ENCODE peak calls at places on chromosomes 7 and 10, in nine cellular contexts. K, P, V, Q, W, G, B, X and D are unnamed samples.
A peak's percentile ranks its signal among the peaks of the same experiment; 100 is the strongest.

GRCh38 chr7:26022578-26022977 is 129.4 kb upstream of the NFE2L3 start:
- DNase-seq in K (no peak), P (no peak), V (no peak), Q (no peak), W (no peak), G (no peak), B (no peak), X (no peak), D (no peak)

GRCh38 chr7:1749351-1749863 is 79.3 kb downstream of the ELFN1 start:
- DNase-seq in K (no peak), P (no peak), V (no peak), Q (no peak), W (no peak), G (no peak), B (no peak), X (no peak), D (no peak)

GRCh38 chr7:27154369-27154768 is 2.0 kb upstream of the HOXA3 start:
- DNase-seq in K (no peak), P (no peak), V (no peak), Q (no peak), W (no peak), G (no peak), B (no peak), X (no peak), D (no peak)

GRCh38 chr7:24882989-24883631 is 96.9 kb downstream of the OSBPL3 start:
- DNase-seq in K (no peak), P (no peak), V (no peak), Q (no peak), W (peak; percentile 76), G (peak; percentile 72), B (peak; percentile 65), X (no peak), D (peak; percentile 83)

GRCh38 chr10:121524138-121524817 is 74.0 kb downstream of the FGFR2 start:
- DNase-seq in K (no peak), P (no peak), V (no peak), Q (no peak), W (no peak), G (no peak), B (no peak), X (no peak), D (no peak)

GRCh38 chr7:27602766-27603165 is 59.9 kb downstream of the HIBADH start:
- DNase-seq in K (no peak), P (no peak), V (no peak), Q (no peak), W (no peak), G (no peak), B (no peak), X (no peak), D (no peak)

GRCh38 chr7:93249749-93250148 is 17.6 kb downstream of the VPS50 start:
- DNase-seq in K (no peak), P (no peak), V (no peak), Q (no peak), W (peak; percentile 14), G (no peak), B (no peak), X (no peak), D (no peak)

GRCh38 chr7:28536259-28536658 is 123.9 kb downstream of the CREB5 start:
- DNase-seq in K (no peak), P (no peak), V (no peak), Q (no peak), W (peak; percentile 77), G (peak; percentile 17), B (peak; percentile 24), X (no peak), D (no peak)

GRCh38 chr10:101772895-101773761 is 2.8 kb downstream of the FGF8 start:
- DNase-seq in K (no peak), P (no peak), V (no peak), Q (no peak), W (no peak), G (no peak), B (no peak), X (no peak), D (no peak)

GRCh38 chr10:44205072-44205471 is 179.8 kb downstream of the CXCL12 start:
- DNase-seq in K (no peak), P (no peak), V (no peak), Q (no peak), W (no peak), G (no peak), B (no peak), X (no peak), D (no peak)

GRCh38 chr10:75407296-75407715 is 5.7 kb upstream of the ZNF503 start:
- DNase-seq in K (no peak), P (peak; percentile 43), V (no peak), Q (no peak), W (peak; percentile 37), G (no peak), B (no peak), X (no peak), D (no peak)

GRCh38 chr10:129774082-129774735 is 189.9 kb downstream of the EBF3 start:
- DNase-seq in K (no peak), P (no peak), V (no peak), Q (no peak), W (no peak), G (no peak), B (no peak), X (no peak), D (no peak)

GRCh38 chr10:38007551-38007950 is 2.9 kb upstream of the ZNF33A start:
- DNase-seq in K (no peak), P (no peak), V (no peak), Q (no peak), W (no peak), G (no peak), B (no peak), X (no peak), D (no peak)

GRCh38 chr10:95906675-95907453 is 911 bp upstream of the CC2D2B start:
- DNase-seq in K (peak; percentile 24), P (peak; percentile 41), V (no peak), Q (peak; percentile 59), W (peak; percentile 61), G (peak; percentile 22), B (peak; percentile 60), X (peak; percentile 30), D (peak; percentile 60)

GRCh38 chr10:125689955-125690569 is 7.1 kb upstream of the TEX36 start:
- DNase-seq in K (no peak), P (no peak), V (no peak), Q (no peak), W (no peak), G (no peak), B (no peak), X (no peak), D (no peak)

GRCh38 chr7:34530211-34530610 is 127.8 kb upstream of the NPSR1 start:
- DNase-seq in K (no peak), P (no peak), V (no peak), Q (no peak), W (peak; percentile 47), G (no peak), B (no peak), X (no peak), D (no peak)

GRCh38 chr7:69654381-69654780 is 56.1 kb downstream of the AUTS2 start:
- DNase-seq in K (no peak), P (peak; percentile 45), V (no peak), Q (no peak), W (no peak), G (no peak), B (no peak), X (no peak), D (no peak)

GRCh38 chr7:87361320-87361719 is 15.9 kb downstream of the CROT start:
- DNase-seq in K (no peak), P (no peak), V (no peak), Q (no peak), W (no peak), G (no peak), B (no peak), X (no peak), D (no peak)

GRCh38 chr7:96126382-96126781 is 195.5 kb downstream of the SLC25A13 start:
- DNase-seq in K (no peak), P (no peak), V (no peak), Q (no peak), W (peak; percentile 47), G (no peak), B (no peak), X (no peak), D (no peak)

GRCh38 chr10:82908751-82909150 is 1033.8 kb downstream of the NRG3 start:
- DNase-seq in K (no peak), P (no peak), V (no peak), Q (no peak), W (no peak), G (no peak), B (no peak), X (no peak), D (no peak)

GRCh38 chr10:97852277-97852676 is 2.6 kb downstream of the GOLGA7B start:
- DNase-seq in K (no peak), P (no peak), V (no peak), Q (no peak), W (no peak), G (no peak), B (no peak), X (no peak), D (no peak)

GRCh38 chr10:21334891-21335696 is 190.4 kb downstream of the SKIDA1 start:
- DNase-seq in K (peak; percentile 79), P (peak; percentile 52), V (no peak), Q (peak; percentile 57), W (peak; percentile 92), G (peak; percentile 72), B (peak; percentile 80), X (no peak), D (no peak)

GRCh38 chr10:120514035-120514620 is 57.1 kb downstream of the PLPP4 start:
- DNase-seq in K (no peak), P (no peak), V (no peak), Q (no peak), W (peak; percentile 37), G (no peak), B (no peak), X (no peak), D (peak; percentile 70)

GRCh38 chr10:119737827-119738226 is 12.0 kb downstream of the INPP5F start:
- DNase-seq in K (peak; percentile 64), P (no peak), V (no peak), Q (no peak), W (peak; percentile 85), G (no peak), B (peak; percentile 81), X (no peak), D (no peak)

GRCh38 chr10:112532053-112532658 is 85.1 kb downstream of the VTI1A start:
- DNase-seq in K (no peak), P (no peak), V (no peak), Q (no peak), W (no peak), G (no peak), B (no peak), X (peak; percentile 10), D (peak; percentile 73)

GRCh38 chr10:79149662-79150443 is 81.1 kb downstream of the ZMIZ1 start:
- DNase-seq in K (no peak), P (peak; percentile 86), V (no peak), Q (peak; percentile 87), W (peak; percentile 93), G (peak; percentile 92), B (peak; percentile 72), X (no peak), D (peak; percentile 63)

GRCh38 chr7:65820287-65820950 is 52.5 kb upstream of the VKORC1L1 start:
- DNase-seq in K (no peak), P (no peak), V (no peak), Q (no peak), W (no peak), G (no peak), B (no peak), X (no peak), D (no peak)

GRCh38 chr7:64559206-64559605 is 3.7 kb downstream of the ZNF680 start:
- DNase-seq in K (no peak), P (no peak), V (no peak), Q (no peak), W (peak; percentile 28), G (peak; percentile 20), B (no peak), X (no peak), D (peak; percentile 31)

GRCh38 chr7:4850262-4850795 is 11.5 kb downstream of the PAPOLB start:
- DNase-seq in K (no peak), P (no peak), V (no peak), Q (no peak), W (no peak), G (no peak), B (no peak), X (no peak), D (no peak)

GRCh38 chr7:149199234-149199990 is 4.1 kb downstream of the ZNF282 start:
- DNase-seq in K (no peak), P (no peak), V (no peak), Q (no peak), W (no peak), G (no peak), B (peak; percentile 14), X (no peak), D (no peak)

GRCh38 chr10:119315128-119316001 is 108.0 kb downstream of the GRK5 start:
- DNase-seq in K (peak; percentile 85), P (no peak), V (peak; percentile 8), Q (no peak), W (peak; percentile 79), G (peak; percentile 65), B (peak; percentile 90), X (no peak), D (no peak)